ENCODE peak calls at places on chromosomes 16 and 17, in six cellular contexts. W is GM12892; B is psoas muscle; H is activated T-cell treated with anti-CD3 and anti-CD28 coated beads, Interleukin-2, amount 50 U/mL, for 4 hours; L is effector CD4-positive, alpha-beta T cell; E is RCC 7860. T is an unnamed sample.

GRCh38 chr16:66467611-66468010 is 40.5 kb downstream of the BEAN1 start:
- DNase-seq in B (no peak), L (no peak), W (no peak), E (no peak), H (no peak), T (no peak)

GRCh38 chr16:58510776-58511628 is 4.3 kb upstream of the SETD6 start:
- DNase-seq in L (no peak), E (no peak), H (no peak), W (no peak), B (no peak), T (no peak)

GRCh38 chr16:1712791-1713261 is 6.8 kb downstream of the MAPK8IP3 start:
- DNase-seq in E (no peak), L (no peak), H (no peak), W (no peak), B (no peak), T (no peak)

GRCh38 chr16:83813818-83814653 is 6.3 kb downstream of the HSBP1 start:
- DNase-seq in E (no peak), H (no peak), L (no peak), B (no peak), W (no peak), T (no peak)

GRCh38 chr16:11560701-11561439 is 25.8 kb downstream of the LITAF start:
- DNase-seq in H (peak), E (no peak), L (peak), B (no peak), W (no peak), T (no peak)

GRCh38 chr17:13302983-13303382 is 285.2 kb upstream of the ELAC2 start:
- DNase-seq in B (no peak), H (no peak), L (no peak), W (no peak), E (no peak), T (no peak)

GRCh38 chr17:33038740-33039139 is 47.1 kb downstream of the SPACA3 start:
- DNase-seq in B (peak), L (no peak), E (no peak), W (no peak), H (no peak), T (no peak)

GRCh38 chr17:35169964-35170363 is 22.3 kb downstream of the UNC45B start:
- DNase-seq in W (no peak), H (no peak), B (no peak), E (no peak), L (no peak), T (no peak)

GRCh38 chr17:79019631-79020584 is 4.1 kb upstream of the C1QTNF1 start:
- DNase-seq in E (peak), B (peak), H (peak), W (peak), L (peak), T (no peak)

T was measured in GM12891.